ENCODE peak calls at places on chromosomes 4 and X, in five cellular contexts. C is NCI-H1092 treated with DMSO at 0.1 percent for 48 hours, L is NCI-H1417, Z is GM23338, V is activated gamma-delta T cell treated with Interleukin-2 at 50 U/mL for 16 hours. Q is an unnamed sample.

GRCh38 chr4:108336076-108336475 is 167.3 kb upstream of the LEF1 start:
- DNase-seq in Z (no peak), C (no peak), L (no peak), V (no peak), Q (no peak)

GRCh38 chr4:53313510-53313909 is 52.4 kb downstream of the SCFD2 start:
- DNase-seq in L (peak), C (no peak), Z (peak), V (no peak), Q (no peak)

GRCh38 chr4:91222019-91222418 is 1081.7 kb upstream of the GRID2 start:
- DNase-seq in C (no peak), L (no peak), Z (peak), V (no peak), Q (no peak)

GRCh38 chrX:16828126-16828908 is 41.8 kb downstream of the RBBP7 start:
- DNase-seq in V (no peak), Z (no peak), L (no peak), C (no peak), Q (peak)

GRCh38 chrX:40085086-40085551 is 12.6 kb downstream of the BCOR start:
- DNase-seq in V (no peak), C (no peak), Z (no peak), L (no peak), Q (no peak)

GRCh38 chrX:50988649-50989048 is 78.1 kb downstream of the BMP15 start:
- DNase-seq in C (peak), Z (peak), V (no peak), L (peak), Q (no peak)

GRCh38 chr4:6674500-6675149 is 19.1 kb upstream of the S100P start:
- DNase-seq in C (peak), Z (peak), V (peak), L (peak), Q (no peak)

GRCh38 chr4:1533501-1534064 is 127.3 kb upstream of the NKX1-1 start:
- DNase-seq in C (peak), L (peak), V (no peak), Z (no peak), Q (no peak)

GRCh38 chrX:48791063-48791820 is 4.9 kb downstream of the GATA1 start:
- DNase-seq in V (no peak), Z (no peak), L (no peak), C (no peak), Q (no peak)

GRCh38 chrX:102765217-102765616 is 44.7 kb downstream of the GPRASP3 start:
- DNase-seq in V (no peak), Z (no peak), L (no peak), C (no peak), Q (no peak)

GRCh38 chr4:10974371-10974770 is 289.8 kb upstream of the CLNK start:
- DNase-seq in L (no peak), Z (no peak), V (no peak), C (no peak), Q (no peak)

GRCh38 chr4:66562276-66562806 is 892.1 kb upstream of the EPHA5 start:
- DNase-seq in V (no peak), Z (no peak), L (no peak), C (no peak), Q (no peak)

GRCh38 chrX:116181300-116181699 is 10.8 kb downstream of the AGTR2 start:
- DNase-seq in L (no peak), C (no peak), Z (no peak), V (no peak), Q (no peak)

GRCh38 chr4:14515556-14515955 is 486.7 kb upstream of the CPEB2 start:
- DNase-seq in L (no peak), Z (no peak), C (no peak), V (no peak), Q (no peak)

GRCh38 chr4:751676-752075 is 46.0 kb downstream of the PCGF3 start:
- DNase-seq in C (peak), V (no peak), L (no peak), Z (no peak), Q (no peak)

GRCh38 chr4:111632752-111633151 is 512.5 kb upstream of the FAM241A start:
- DNase-seq in Z (no peak), V (no peak), L (no peak), C (no peak), Q (no peak)

GRCh38 chr4:10413177-10413576 is 44.0 kb downstream of the ZNF518B start:
- DNase-seq in V (no peak), C (no peak), L (no peak), Z (no peak), Q (no peak)

GRCh38 chr4:8353912-8354453 is 84.4 kb downstream of the HTRA3 start:
- DNase-seq in Z (no peak), L (no peak), C (no peak), V (no peak), Q (no peak)

GRCh38 chr4:83108101-83108861 is 6.2 kb downstream of the PLAC8 start:
- DNase-seq in L (no peak), V (peak), C (no peak), Z (peak), Q (no peak)

GRCh38 chr4:175306436-175306835 is 388.3 kb downstream of the ADAM29 start:
- DNase-seq in L (no peak), Z (no peak), C (no peak), V (no peak), Q (no peak)

GRCh38 chr4:121784975-121785374 is 16.1 kb upstream of the EXOSC9 start:
- DNase-seq in Z (no peak), V (no peak), L (no peak), C (no peak), Q (no peak)

GRCh38 chr4:151422862-151423261 is 13.9 kb downstream of the FHIP1A start:
- DNase-seq in L (no peak), C (no peak), V (no peak), Z (no peak), Q (no peak)

GRCh38 chrX:52979568-52979967 is 21.2 kb upstream of the FAM156A start:
- DNase-seq in C (no peak), L (no peak), Z (no peak), V (no peak), Q (no peak)

GRCh38 chr4:71400788-71401187 is 62.0 kb downstream of the SLC4A4 start:
- DNase-seq in L (no peak), C (no peak), V (no peak), Z (no peak), Q (no peak)

GRCh38 chrX:150363561-150364346 is 637 bp downstream of the MAMLD1 start:
- DNase-seq in Z (peak), L (peak), V (no peak), C (peak), Q (no peak)

GRCh38 chr4:87489678-87490077 is 39.5 kb downstream of the SPARCL1 start:
- DNase-seq in L (no peak), V (no peak), Z (no peak), C (no peak), Q (no peak)

GRCh38 chr4:86521373-86521969 is 72.6 kb upstream of the PTPN13 start:
- DNase-seq in C (no peak), Z (no peak), V (no peak), L (no peak), Q (no peak)

GRCh38 chr4:183554878-183555585 is 50.2 kb downstream of the ING2 start:
- DNase-seq in C (no peak), V (no peak), Z (no peak), L (no peak), Q (no peak)

GRCh38 chrX:71056857-71057256 is 11.3 kb downstream of the SNX12 start:
- DNase-seq in C (no peak), L (no peak), Z (no peak), V (no peak), Q (no peak)

Q was measured in heart left ventricle.